ENCODE peak calls at places on chromosomes 11 and 22, in seven cellular contexts. P, Q, K, U, N, F and S are unnamed samples.

GRCh38 chr11:3671334-3672254 is at the start of gene CHRNA10:
- DNase-seq in P (no peak), Q (no peak), K (no peak), U (no peak), N (no peak), F (no peak), S (no peak)

GRCh38 chr22:38750638-38751037 is 5.2 kb downstream of the SUN2 start:
- DNase-seq in P (no peak), Q (no peak), K (no peak), U (no peak), N (no peak), F (no peak), S (no peak)

GRCh38 chr11:104343578-104343977 is 179.6 kb upstream of the PDGFD start:
- DNase-seq in P (no peak), Q (peak; percentile 4), K (peak; percentile 20), U (peak; percentile 30), N (no peak), F (no peak), S (no peak)

GRCh38 chr11:92580931-92581330 is 356.3 kb downstream of the FAT3 start:
- DNase-seq in P (no peak), Q (no peak), K (no peak), U (no peak), N (no peak), F (no peak), S (no peak)

GRCh38 chr22:40030026-40030756 is 35.4 kb downstream of the FAM83F start:
- DNase-seq in P (no peak), Q (no peak), K (no peak), U (no peak), N (no peak), F (no peak), S (no peak)

GRCh38 chr22:19289475-19290161 is 1.9 kb downstream of the CLTCL1 start:
- DNase-seq in P (peak; percentile 82), Q (no peak), K (peak; percentile 67), U (peak; percentile 57), N (peak; percentile 75), F (no peak), S (no peak)

GRCh38 chr22:40310081-40310770 is 36.1 kb upstream of the ADSL start:
- DNase-seq in P (peak; percentile 55), Q (no peak), K (peak; percentile 83), U (peak; percentile 36), N (peak; percentile 93), F (peak; percentile 80), S (peak; percentile 70)

GRCh38 chr11:60924110-60924905 is at the start of gene TMEM132A:
- DNase-seq in P (peak; percentile 85), Q (peak; percentile 82), K (peak; percentile 57), U (peak; percentile 72), N (peak; percentile 60), F (no peak), S (no peak)

GRCh38 chr22:27482414-27482813 is 319.1 kb downstream of the MN1 start:
- DNase-seq in P (no peak), Q (no peak), K (no peak), U (no peak), N (no peak), F (no peak), S (no peak)

GRCh38 chr22:50146440-50147228 is 23.9 kb upstream of the PANX2 start:
- DNase-seq in P (peak; percentile 72), Q (peak; percentile 75), K (peak; percentile 83), U (peak; percentile 80), N (peak; percentile 72), F (no peak), S (peak; percentile 14)

GRCh38 chr11:123580557-123581275 is 73.7 kb downstream of the SCN3B start:
- DNase-seq in P (peak; percentile 69), Q (peak; percentile 79), K (peak; percentile 64), U (peak; percentile 50), N (no peak), F (no peak), S (no peak)

GRCh38 chr11:69700278-69701140 is 3.3 kb downstream of the FGF19 start:
- DNase-seq in P (peak; percentile 70), Q (peak; percentile 84), K (peak; percentile 91), U (peak; percentile 72), N (peak; percentile 39), F (no peak), S (no peak)

GRCh38 chr11:123190504-123190903 is 4.5 kb downstream of the CLMP start:
- DNase-seq in P (no peak), Q (no peak), K (no peak), U (no peak), N (peak; percentile 65), F (no peak), S (no peak)

GRCh38 chr11:83523676-83524075 is 237.5 kb upstream of the CCDC90B start:
- DNase-seq in P (peak; percentile 3), Q (no peak), K (no peak), U (no peak), N (no peak), F (no peak), S (no peak)

GRCh38 chr11:121351089-121351488 is 58.5 kb downstream of the SC5D start:
- DNase-seq in P (no peak), Q (no peak), K (no peak), U (no peak), N (no peak), F (no peak), S (no peak)

GRCh38 chr11:575324-575995 is 810 bp upstream of the PHRF1 start:
- DNase-seq in P (no peak), Q (no peak), K (no peak), U (peak; percentile 10), N (peak; percentile 37), F (no peak), S (no peak)

GRCh38 chr22:28424427-28425080 is 255.1 kb downstream of the TTC28 start:
- DNase-seq in P (no peak), Q (no peak), K (no peak), U (peak; percentile 63), N (peak; percentile 86), F (peak; percentile 61), S (no peak)

GRCh38 chr11:125084057-125084416 is 20.9 kb downstream of the SLC37A2 start:
- DNase-seq in P (no peak), Q (no peak), K (no peak), U (no peak), N (no peak), F (no peak), S (no peak)

GRCh38 chr11:66068154-66068821 is 1.8 kb upstream of the PACS1 start:
- DNase-seq in P (peak; percentile 73), Q (peak; percentile 84), K (peak; percentile 74), U (peak; percentile 83), N (peak; percentile 60), F (no peak), S (no peak)

GRCh38 chr11:70482529-70482917 is 84.2 kb downstream of the CTTN start:
- DNase-seq in P (no peak), Q (no peak), K (no peak), U (peak; percentile 11), N (no peak), F (no peak), S (no peak)

GRCh38 chr11:75349540-75350116 is 1.8 kb downstream of the ARRB1 start:
- DNase-seq in P (no peak), Q (no peak), K (peak; percentile 32), U (no peak), N (no peak), F (no peak), S (no peak)

GRCh38 chr22:29799217-29799680 is 32.1 kb downstream of the UQCR10 start:
- DNase-seq in P (peak; percentile 89), Q (peak; percentile 91), K (no peak), U (peak; percentile 97), N (peak; percentile 99), F (peak; percentile 94), S (peak; percentile 72)

GRCh38 chr11:75481602-75482309 is 44.0 kb downstream of the GDPD5 start:
- DNase-seq in P (no peak), Q (no peak), K (no peak), U (no peak), N (no peak), F (no peak), S (no peak)

GRCh38 chr22:24758164-24758799 is 16.2 kb downstream of the PIWIL3 start:
- DNase-seq in P (peak; percentile 38), Q (peak; percentile 65), K (peak; percentile 70), U (peak; percentile 77), N (peak; percentile 50), F (no peak), S (no peak)

GRCh38 chr11:134425816-134426536 is 13.9 kb upstream of the B3GAT1 start:
- DNase-seq in P (no peak), Q (no peak), K (peak; percentile 6), U (no peak), N (no peak), F (no peak), S (no peak)

GRCh38 chr11:65468874-65469333 is 29.9 kb upstream of the MALAT1 start:
- DNase-seq in P (peak; percentile 58), Q (peak; percentile 95), K (peak; percentile 71), U (no peak), N (peak; percentile 19), F (no peak), S (no peak)

GRCh38 chr11:18171377-18172000 is 1.1 kb upstream of the MRGPRX4 start:
- DNase-seq in P (peak; percentile 21), Q (peak; percentile 28), K (peak; percentile 83), U (peak; percentile 26), N (peak; percentile 33), F (peak; percentile 2), S (no peak)

GRCh38 chr11:112470355-112470754 is 209.7 kb upstream of the PLET1 start:
- DNase-seq in P (peak; percentile 33), Q (no peak), K (no peak), U (no peak), N (no peak), F (no peak), S (no peak)

GRCh38 chr22:46619830-46620501 is at the start of gene GRAMD4:
- DNase-seq in P (no peak), Q (no peak), K (peak; percentile 81), U (no peak), N (peak; percentile 15), F (no peak), S (no peak)

GRCh38 chr11:118996926-118997626 is 862 bp upstream of the CENATAC start:
- DNase-seq in P (no peak), Q (no peak), K (peak; percentile 30), U (peak; percentile 41), N (peak; percentile 25), F (no peak), S (no peak)

GRCh38 chr22:31609716-31610115 is 52.3 kb downstream of the PISD start:
- DNase-seq in P (no peak), Q (no peak), K (no peak), U (no peak), N (no peak), F (no peak), S (no peak)

GRCh38 chr11:83671295-83671694 is 385.1 kb upstream of the CCDC90B start:
- DNase-seq in P (no peak), Q (no peak), K (no peak), U (no peak), N (peak; percentile 3), F (no peak), S (no peak)

GRCh38 chr11:43381802-43382201 is 23.1 kb downstream of the TTC17 start:
- DNase-seq in P (no peak), Q (no peak), K (no peak), U (no peak), N (no peak), F (no peak), S (no peak)

GRCh38 chr22:47294222-47294532 is 531.7 kb downstream of the TBC1D22A start:
- DNase-seq in P (peak; percentile 47), Q (no peak), K (no peak), U (peak; percentile 56), N (peak; percentile 70), F (peak; percentile 60), S (no peak)